ENCODE peak calls at places on chromosomes 13 and 19, in eight cellular contexts. One of them, this sample, is unnamed.

GRCh38 chr19:29529646-29530548 is 4.1 kb downstream of the VSTM2B start:
- DNase-seq in NB4: no peak
- DNase-seq in OCI-LY7: no peak
- DNase-seq in AG04449: no peak
- DNase-seq in heart left ventricle: peak; percentile 20
- DNase-seq in neural crest cell: no peak
- DNase-seq in cardiac muscle cell: peak; percentile 37
- DNase-seq in GM06990: no peak
- DNase-seq in this sample: no peak

GRCh38 chr19:19342086-19343015 is 21.7 kb downstream of the MAU2 start:
- DNase-seq in NB4: peak; percentile 75
- DNase-seq in OCI-LY7: peak; percentile 57
- DNase-seq in AG04449: no peak
- DNase-seq in heart left ventricle: peak; percentile 60
- DNase-seq in neural crest cell: peak; percentile 75
- DNase-seq in cardiac muscle cell: peak; percentile 87
- DNase-seq in GM06990: no peak
- DNase-seq in this sample: no peak

GRCh38 chr19:42250249-42250665 is 4.7 kb downstream of the ERF start:
- DNase-seq in NB4: no peak
- DNase-seq in OCI-LY7: no peak
- DNase-seq in AG04449: no peak
- DNase-seq in heart left ventricle: peak; percentile 57
- DNase-seq in neural crest cell: no peak
- DNase-seq in cardiac muscle cell: no peak
- DNase-seq in GM06990: no peak
- DNase-seq in this sample: no peak

GRCh38 chr19:1252221-1252817 is 3.9 kb downstream of the MIDN start:
- DNase-seq in NB4: peak; percentile 89
- DNase-seq in OCI-LY7: peak; percentile 64
- DNase-seq in AG04449: no peak
- DNase-seq in heart left ventricle: peak; percentile 96
- DNase-seq in neural crest cell: no peak
- DNase-seq in cardiac muscle cell: no peak
- DNase-seq in GM06990: peak; percentile 71
- DNase-seq in this sample: peak; percentile 94

GRCh38 chr13:46575843-46576242 is 22.9 kb downstream of the LRCH1 start:
- DNase-seq in NB4: no peak
- DNase-seq in OCI-LY7: no peak
- DNase-seq in AG04449: peak; percentile 58
- DNase-seq in heart left ventricle: peak; percentile 45
- DNase-seq in neural crest cell: no peak
- DNase-seq in cardiac muscle cell: peak; percentile 54
- DNase-seq in GM06990: no peak
- DNase-seq in this sample: no peak

GRCh38 chr19:50435221-50435620 is 2.5 kb downstream of the MYBPC2 start:
- DNase-seq in NB4: no peak
- DNase-seq in OCI-LY7: no peak
- DNase-seq in AG04449: no peak
- DNase-seq in heart left ventricle: no peak
- DNase-seq in neural crest cell: no peak
- DNase-seq in cardiac muscle cell: no peak
- DNase-seq in GM06990: no peak
- DNase-seq in this sample: no peak

GRCh38 chr13:33797622-33798021 is 20.3 kb upstream of the RFC3 start:
- DNase-seq in NB4: no peak
- DNase-seq in OCI-LY7: no peak
- DNase-seq in AG04449: no peak
- DNase-seq in heart left ventricle: no peak
- DNase-seq in neural crest cell: no peak
- DNase-seq in cardiac muscle cell: no peak
- DNase-seq in GM06990: no peak
- DNase-seq in this sample: no peak

GRCh38 chr13:25217023-25217909 is 45.2 kb upstream of the AMER2 start:
- DNase-seq in NB4: no peak
- DNase-seq in OCI-LY7: no peak
- DNase-seq in AG04449: no peak
- DNase-seq in heart left ventricle: no peak
- DNase-seq in neural crest cell: peak; percentile 17
- DNase-seq in cardiac muscle cell: no peak
- DNase-seq in GM06990: no peak
- DNase-seq in this sample: no peak

GRCh38 chr19:756232-756631 is 5.3 kb downstream of the MISP start:
- DNase-seq in NB4: peak; percentile 50
- DNase-seq in OCI-LY7: peak; percentile 47
- DNase-seq in AG04449: no peak
- DNase-seq in heart left ventricle: no peak
- DNase-seq in neural crest cell: no peak
- DNase-seq in cardiac muscle cell: no peak
- DNase-seq in GM06990: peak; percentile 42
- DNase-seq in this sample: no peak

GRCh38 chr13:52085416-52085815 is 43.5 kb downstream of the NEK5 start:
- DNase-seq in NB4: no peak
- DNase-seq in OCI-LY7: no peak
- DNase-seq in AG04449: peak; percentile 61
- DNase-seq in heart left ventricle: no peak
- DNase-seq in neural crest cell: no peak
- DNase-seq in cardiac muscle cell: no peak
- DNase-seq in GM06990: no peak
- DNase-seq in this sample: no peak

GRCh38 chr13:59865398-59865797 is 298.3 kb downstream of the DIAPH3 start:
- DNase-seq in NB4: no peak
- DNase-seq in OCI-LY7: no peak
- DNase-seq in AG04449: no peak
- DNase-seq in heart left ventricle: no peak
- DNase-seq in neural crest cell: no peak
- DNase-seq in cardiac muscle cell: no peak
- DNase-seq in GM06990: no peak
- DNase-seq in this sample: no peak

GRCh38 chr19:45423033-45423588 is 606 bp downstream of the ERCC1 start:
- DNase-seq in NB4: no peak
- DNase-seq in OCI-LY7: no peak
- DNase-seq in AG04449: no peak
- DNase-seq in heart left ventricle: no peak
- DNase-seq in neural crest cell: no peak
- DNase-seq in cardiac muscle cell: no peak
- DNase-seq in GM06990: no peak
- DNase-seq in this sample: no peak

GRCh38 chr19:45424191-45425058 is 708 bp upstream of the ERCC1 start:
- DNase-seq in NB4: peak; percentile 82
- DNase-seq in OCI-LY7: peak; percentile 52
- DNase-seq in AG04449: peak; percentile 79
- DNase-seq in heart left ventricle: peak; percentile 93
- DNase-seq in neural crest cell: peak; percentile 33
- DNase-seq in cardiac muscle cell: no peak
- DNase-seq in GM06990: peak; percentile 68
- DNase-seq in this sample: peak; percentile 91

GRCh38 chr19:45423589-45424190 is at the start of gene ERCC1:
- DNase-seq in NB4: peak; percentile 94
- DNase-seq in OCI-LY7: peak; percentile 96
- DNase-seq in AG04449: no peak
- DNase-seq in heart left ventricle: peak; percentile 97
- DNase-seq in neural crest cell: peak; percentile 94
- DNase-seq in cardiac muscle cell: peak; percentile 99
- DNase-seq in GM06990: peak; percentile 95
- DNase-seq in this sample: peak; percentile 77

DNA sequence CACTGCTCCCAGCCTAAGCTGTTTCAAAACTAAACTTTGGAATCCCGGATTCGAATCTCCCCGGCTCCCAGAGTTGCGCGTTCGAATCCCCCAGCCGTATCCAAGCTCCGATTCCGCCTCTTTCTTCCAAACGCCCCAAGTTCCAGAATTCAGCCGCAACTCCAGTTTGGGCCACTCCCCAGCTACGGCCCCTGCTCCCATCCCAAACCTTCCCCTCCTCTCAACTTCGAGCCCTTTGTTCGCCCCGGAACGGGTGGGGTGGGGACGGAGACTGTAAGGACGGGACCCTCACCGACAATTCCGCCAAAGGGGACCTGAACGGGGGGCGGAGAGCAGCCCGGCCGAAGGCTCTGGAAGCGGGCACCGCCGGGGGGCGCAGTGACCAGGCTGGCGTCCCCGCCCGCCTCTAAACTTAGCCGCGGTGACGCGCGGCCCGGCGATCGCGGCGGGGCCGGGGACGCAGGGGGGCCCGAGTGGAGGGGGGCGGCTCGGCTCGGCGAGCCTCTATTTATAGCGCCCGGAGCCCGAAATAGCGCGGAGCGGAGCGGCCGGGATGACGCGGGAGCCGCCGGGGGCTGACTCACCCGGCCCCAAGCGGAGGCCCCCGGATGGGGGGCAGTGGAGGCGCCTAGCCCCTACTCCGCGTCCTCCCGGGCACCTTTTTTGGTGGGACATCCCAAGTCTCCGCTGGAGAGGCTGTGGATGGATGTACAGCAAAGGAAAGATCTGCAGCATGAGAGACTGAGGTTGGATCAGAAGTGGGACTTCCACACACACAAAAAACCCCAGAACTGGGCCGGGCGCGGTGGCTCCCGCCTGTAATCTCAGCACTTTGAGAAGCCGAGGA is 4.9 kb upstream of the ERCC1 start:
- DNase-seq in NB4: peak; percentile 44
- DNase-seq in OCI-LY7: peak; percentile 29
- DNase-seq in AG04449: no peak
- DNase-seq in heart left ventricle: peak; percentile 89
- DNase-seq in neural crest cell: peak; percentile 40
- DNase-seq in cardiac muscle cell: peak; percentile 95
- DNase-seq in GM06990: peak; percentile 62
- DNase-seq in this sample: peak; percentile 77
- TF ChIP-seq CTCF in NB4: peak; percentile 18
- TF ChIP-seq CTCF in OCI-LY7: peak; percentile 74
- TF ChIP-seq CTCF in AG04449: peak; percentile 64
- TF ChIP-seq CTCF in heart left ventricle: peak; percentile 38
- TF ChIP-seq CTCF in neural crest cell: peak; percentile 58
- TF ChIP-seq CTCF in cardiac muscle cell: peak; percentile 55
- TF ChIP-seq CTCF in GM06990: peak; percentile 47
- TF ChIP-seq CTCF in this sample: peak; percentile 30

GRCh38 chr19:54462713-54463530 is 656 bp downstream of the LENG9 start:
- DNase-seq in NB4: peak; percentile 80
- DNase-seq in OCI-LY7: peak; percentile 62
- DNase-seq in AG04449: no peak
- DNase-seq in heart left ventricle: peak; percentile 81
- DNase-seq in neural crest cell: peak; percentile 36
- DNase-seq in cardiac muscle cell: peak; percentile 64
- DNase-seq in GM06990: peak; percentile 83
- DNase-seq in this sample: peak; percentile 68
- TF ChIP-seq CTCF in NB4: peak; percentile 53
- TF ChIP-seq CTCF in OCI-LY7: peak; percentile 10
- TF ChIP-seq CTCF in AG04449: peak; percentile 40
- TF ChIP-seq CTCF in heart left ventricle: no peak
- TF ChIP-seq CTCF in neural crest cell: peak; percentile 27
- TF ChIP-seq CTCF in cardiac muscle cell: peak; percentile 25
- TF ChIP-seq CTCF in GM06990: peak; percentile 25
- TF ChIP-seq CTCF in this sample: peak; percentile 49

GRCh38 chr13:114061746-114062145 is 70.7 kb downstream of the RASA3 start:
- DNase-seq in NB4: no peak
- DNase-seq in OCI-LY7: no peak
- DNase-seq in AG04449: no peak
- DNase-seq in heart left ventricle: peak; percentile 18
- DNase-seq in neural crest cell: no peak
- DNase-seq in cardiac muscle cell: no peak
- DNase-seq in GM06990: no peak
- DNase-seq in this sample: no peak
- TF ChIP-seq CTCF in NB4: no peak
- TF ChIP-seq CTCF in OCI-LY7: no peak
- TF ChIP-seq CTCF in AG04449: no peak
- TF ChIP-seq CTCF in heart left ventricle: no peak
- TF ChIP-seq CTCF in neural crest cell: no peak
- TF ChIP-seq CTCF in cardiac muscle cell: no peak
- TF ChIP-seq CTCF in GM06990: no peak
- TF ChIP-seq CTCF in this sample: no peak

GRCh38 chr19:48258350-48258749 is 2.6 kb upstream of the CARD8 start:
- DNase-seq in NB4: peak; percentile 87
- DNase-seq in OCI-LY7: peak; percentile 51
- DNase-seq in AG04449: no peak
- DNase-seq in heart left ventricle: no peak
- DNase-seq in neural crest cell: no peak
- DNase-seq in cardiac muscle cell: no peak
- DNase-seq in GM06990: no peak
- DNase-seq in this sample: no peak

GRCh38 chr19:48252625-48253024 is 3.1 kb downstream of the CARD8 start:
- DNase-seq in NB4: no peak
- DNase-seq in OCI-LY7: no peak
- DNase-seq in AG04449: no peak
- DNase-seq in heart left ventricle: no peak
- DNase-seq in neural crest cell: no peak
- DNase-seq in cardiac muscle cell: no peak
- DNase-seq in GM06990: no peak
- DNase-seq in this sample: no peak

GRCh38 chr19:48254529-48254970 is 1.2 kb downstream of the CARD8 start:
- DNase-seq in NB4: no peak
- DNase-seq in OCI-LY7: no peak
- DNase-seq in AG04449: no peak
- DNase-seq in heart left ventricle: no peak
- DNase-seq in neural crest cell: no peak
- DNase-seq in cardiac muscle cell: no peak
- DNase-seq in GM06990: no peak
- DNase-seq in this sample: no peak

GRCh38 chr19:48253999-48254398 is 1.7 kb downstream of the CARD8 start:
- DNase-seq in NB4: no peak
- DNase-seq in OCI-LY7: no peak
- DNase-seq in AG04449: no peak
- DNase-seq in heart left ventricle: no peak
- DNase-seq in neural crest cell: no peak
- DNase-seq in cardiac muscle cell: no peak
- DNase-seq in GM06990: no peak
- DNase-seq in this sample: no peak

GRCh38 chr19:48255376-48256303 is at the start of gene CARD8:
- DNase-seq in NB4: peak; percentile 100
- DNase-seq in OCI-LY7: peak; percentile 92
- DNase-seq in AG04449: no peak
- DNase-seq in heart left ventricle: peak; percentile 85
- DNase-seq in neural crest cell: peak; percentile 62
- DNase-seq in cardiac muscle cell: peak; percentile 84
- DNase-seq in GM06990: peak; percentile 85
- DNase-seq in this sample: peak; percentile 87
- TF ChIP-seq CTCF in NB4: no peak
- TF ChIP-seq CTCF in OCI-LY7: no peak
- TF ChIP-seq CTCF in AG04449: no peak
- TF ChIP-seq CTCF in heart left ventricle: no peak
- TF ChIP-seq CTCF in neural crest cell: no peak
- TF ChIP-seq CTCF in cardiac muscle cell: no peak
- TF ChIP-seq CTCF in GM06990: no peak
- TF ChIP-seq CTCF in this sample: no peak

DNA sequence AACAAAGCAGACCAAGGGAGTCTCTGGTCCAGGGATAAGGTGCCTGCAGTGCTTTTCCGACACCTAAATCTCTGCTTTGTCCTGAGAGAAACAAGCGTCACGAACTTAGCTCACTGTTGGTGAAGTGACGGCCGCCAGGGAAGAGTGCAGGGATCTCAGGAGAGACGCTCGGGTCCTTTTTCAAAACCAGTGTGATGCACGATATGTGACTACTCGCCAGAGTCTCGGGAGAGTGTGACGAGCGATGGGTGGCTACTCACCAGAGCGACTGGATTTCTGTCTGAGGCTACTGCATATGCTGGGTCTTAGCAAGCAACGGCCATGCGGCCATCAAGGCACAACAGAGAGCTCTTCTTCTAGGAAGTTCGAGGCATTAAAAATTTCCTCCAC is 16.5 kb upstream of the CFAP97D2 start:
- DNase-seq in NB4: no peak
- DNase-seq in OCI-LY7: no peak
- DNase-seq in AG04449: no peak
- DNase-seq in heart left ventricle: no peak
- DNase-seq in neural crest cell: no peak
- DNase-seq in cardiac muscle cell: no peak
- DNase-seq in GM06990: no peak
- DNase-seq in this sample: no peak
- TF ChIP-seq CTCF in NB4: no peak
- TF ChIP-seq CTCF in OCI-LY7: no peak
- TF ChIP-seq CTCF in AG04449: no peak
- TF ChIP-seq CTCF in heart left ventricle: no peak
- TF ChIP-seq CTCF in neural crest cell: no peak
- TF ChIP-seq CTCF in cardiac muscle cell: no peak
- TF ChIP-seq CTCF in GM06990: no peak
- TF ChIP-seq CTCF in this sample: no peak

GRCh38 chr13:94660695-94661324 is 51.5 kb downstream of the SOX21 start:
- DNase-seq in NB4: peak; percentile 18
- DNase-seq in OCI-LY7: peak; percentile 0
- DNase-seq in AG04449: no peak
- DNase-seq in heart left ventricle: no peak
- DNase-seq in neural crest cell: peak; percentile 12
- DNase-seq in cardiac muscle cell: no peak
- DNase-seq in GM06990: no peak
- DNase-seq in this sample: no peak
- TF ChIP-seq CTCF in NB4: peak; percentile 26
- TF ChIP-seq CTCF in OCI-LY7: peak; percentile 46
- TF ChIP-seq CTCF in AG04449: no peak
- TF ChIP-seq CTCF in heart left ventricle: no peak
- TF ChIP-seq CTCF in neural crest cell: peak; percentile 62
- TF ChIP-seq CTCF in cardiac muscle cell: peak; percentile 43
- TF ChIP-seq CTCF in GM06990: peak; percentile 37
- TF ChIP-seq CTCF in this sample: no peak